ENCODE peak calls at places on chromosomes 12 and 14, in four cellular contexts. One of them, this sample, is unnamed.

GRCh38 chr12:39697108-39697507 is 77.5 kb upstream of the ABCD2 start:
- DNase-seq in body of pancreas: no peak
- DNase-seq in AG04450: no peak
- DNase-seq in CD8-positive, alpha-beta T cell: no peak
- DNase-seq in this sample: no peak

GRCh38 chr14:90643982-90644510 is 172.2 kb downstream of the TTC7B start:
- DNase-seq in body of pancreas: no peak
- DNase-seq in AG04450: no peak
- DNase-seq in CD8-positive, alpha-beta T cell: no peak
- DNase-seq in this sample: no peak

GRCh38 chr14:58731465-58732330 is 93.9 kb downstream of the DACT1 start:
- DNase-seq in body of pancreas: no peak
- DNase-seq in AG04450: peak; percentile 93
- DNase-seq in CD8-positive, alpha-beta T cell: no peak
- DNase-seq in this sample: peak; percentile 98

GRCh38 chr14:61911534-61911933 is 149.3 kb downstream of the SNAPC1 start:
- DNase-seq in body of pancreas: no peak
- DNase-seq in AG04450: no peak
- DNase-seq in CD8-positive, alpha-beta T cell: peak; percentile 27
- DNase-seq in this sample: no peak

GRCh38 chr14:53929871-53930685 is 26.5 kb downstream of the BMP4 start:
- DNase-seq in body of pancreas: peak; percentile 43
- DNase-seq in AG04450: no peak
- DNase-seq in CD8-positive, alpha-beta T cell: no peak
- DNase-seq in this sample: peak; percentile 25

GRCh38 chr14:50342211-50343080 is 30.3 kb downstream of the DMAC2L start:
- DNase-seq in body of pancreas: peak; percentile 48
- DNase-seq in AG04450: no peak
- DNase-seq in CD8-positive, alpha-beta T cell: peak; percentile 54
- DNase-seq in this sample: peak; percentile 40

GRCh38 chr14:62162998-62163589 is 400.9 kb downstream of the SNAPC1 start:
- DNase-seq in body of pancreas: peak; percentile 16
- DNase-seq in AG04450: no peak
- DNase-seq in CD8-positive, alpha-beta T cell: no peak
- DNase-seq in this sample: peak; percentile 40

GRCh38 chr14:105882626-105883025 is 356.2 kb downstream of the TMEM121 start:
- DNase-seq in body of pancreas: peak; percentile 9
- DNase-seq in AG04450: no peak
- DNase-seq in CD8-positive, alpha-beta T cell: no peak
- DNase-seq in this sample: no peak

GRCh38 chr14:103624860-103625259 is 4.2 kb upstream of the KLC1 start:
- DNase-seq in body of pancreas: peak; percentile 48
- DNase-seq in AG04450: no peak
- DNase-seq in CD8-positive, alpha-beta T cell: no peak
- DNase-seq in this sample: peak; percentile 80

GRCh38 chr14:102799684-102800562 is 22.7 kb downstream of the TRAF3 start:
- DNase-seq in body of pancreas: no peak
- DNase-seq in AG04450: peak; percentile 73
- DNase-seq in CD8-positive, alpha-beta T cell: no peak
- DNase-seq in this sample: no peak

GRCh38 chr14:101183376-101184103 is 280.0 kb upstream of the RTL1 start:
- DNase-seq in body of pancreas: no peak
- DNase-seq in AG04450: no peak
- DNase-seq in CD8-positive, alpha-beta T cell: no peak
- DNase-seq in this sample: no peak

GRCh38 chr12:6383572-6384498 is at the start of gene LTBR:
- DNase-seq in body of pancreas: peak; percentile 97
- DNase-seq in AG04450: peak; percentile 76
- DNase-seq in CD8-positive, alpha-beta T cell: no peak
- DNase-seq in this sample: peak; percentile 77

GRCh38 chr14:55122441-55122986 is 6.5 kb upstream of the LGALS3 start:
- DNase-seq in body of pancreas: peak; percentile 86
- DNase-seq in AG04450: no peak
- DNase-seq in CD8-positive, alpha-beta T cell: no peak
- DNase-seq in this sample: peak; percentile 53

GRCh38 chr12:95574799-95575452 is 23.6 kb upstream of the USP44 start:
- DNase-seq in body of pancreas: no peak
- DNase-seq in AG04450: no peak
- DNase-seq in CD8-positive, alpha-beta T cell: no peak
- DNase-seq in this sample: peak; percentile 61

GRCh38 chr12:97283297-97283696 is 179.3 kb upstream of the RMST start:
- DNase-seq in body of pancreas: no peak
- DNase-seq in AG04450: no peak
- DNase-seq in CD8-positive, alpha-beta T cell: no peak
- DNase-seq in this sample: no peak

GRCh38 chr12:57127101-57127709 is 1.1 kb upstream of the LRP1 start:
- DNase-seq in body of pancreas: peak; percentile 88
- DNase-seq in AG04450: no peak
- DNase-seq in CD8-positive, alpha-beta T cell: peak; percentile 47
- DNase-seq in this sample: peak; percentile 58

GRCh38 chr12:25764409-25764808 is 194.1 kb upstream of the RASSF8 start:
- DNase-seq in body of pancreas: no peak
- DNase-seq in AG04450: no peak
- DNase-seq in CD8-positive, alpha-beta T cell: no peak
- DNase-seq in this sample: no peak

GRCh38 chr12:96240656-96241055 is 46.5 kb downstream of the ELK3 start:
- DNase-seq in body of pancreas: no peak
- DNase-seq in AG04450: no peak
- DNase-seq in CD8-positive, alpha-beta T cell: no peak
- DNase-seq in this sample: no peak

GRCh38 chr12:56522486-56523193 is 1.0 kb downstream of the RBMS2 start:
- DNase-seq in body of pancreas: no peak
- DNase-seq in AG04450: no peak
- DNase-seq in CD8-positive, alpha-beta T cell: no peak
- DNase-seq in this sample: peak; percentile 39

GRCh38 chr14:61388173-61388975 is 67.0 kb downstream of the PRKCH start:
- DNase-seq in body of pancreas: no peak
- DNase-seq in AG04450: no peak
- DNase-seq in CD8-positive, alpha-beta T cell: peak; percentile 43
- DNase-seq in this sample: peak; percentile 91

GRCh38 chr12:5745251-5745888 is 199.7 kb downstream of the ANO2 start:
- DNase-seq in body of pancreas: peak; percentile 75
- DNase-seq in AG04450: peak; percentile 20
- DNase-seq in CD8-positive, alpha-beta T cell: peak; percentile 52
- DNase-seq in this sample: peak; percentile 56

GRCh38 chr12:125110641-125111360 is 45.6 kb downstream of the AACS start:
- DNase-seq in body of pancreas: no peak
- DNase-seq in AG04450: peak; percentile 53
- DNase-seq in CD8-positive, alpha-beta T cell: no peak
- DNase-seq in this sample: no peak

GRCh38 chr12:91493308-91493707 is 310.7 kb upstream of the DCN start:
- DNase-seq in body of pancreas: no peak
- DNase-seq in AG04450: no peak
- DNase-seq in CD8-positive, alpha-beta T cell: no peak
- DNase-seq in this sample: peak; percentile 43

GRCh38 chr12:132424118-132424438 is 65.9 kb upstream of the FBRSL1 start:
- DNase-seq in body of pancreas: no peak
- DNase-seq in AG04450: no peak
- DNase-seq in CD8-positive, alpha-beta T cell: no peak
- DNase-seq in this sample: no peak

GRCh38 chr12:56486694-56487093 is 1.3 kb downstream of the GLS2 start:
- DNase-seq in body of pancreas: no peak
- DNase-seq in AG04450: no peak
- DNase-seq in CD8-positive, alpha-beta T cell: no peak
- DNase-seq in this sample: no peak

GRCh38 chr14:37172024-37172869 is at the start of gene SLC25A21:
- DNase-seq in body of pancreas: peak; percentile 78
- DNase-seq in AG04450: peak; percentile 59
- DNase-seq in CD8-positive, alpha-beta T cell: no peak
- DNase-seq in this sample: peak; percentile 76

GRCh38 chr14:105197274-105197673 is 16.2 kb upstream of the NUDT14 start:
- DNase-seq in body of pancreas: no peak
- DNase-seq in AG04450: no peak
- DNase-seq in CD8-positive, alpha-beta T cell: no peak
- DNase-seq in this sample: no peak

GRCh38 chr12:102427542-102427923 is 52.8 kb downstream of the IGF1 start:
- DNase-seq in body of pancreas: peak; percentile 29
- DNase-seq in AG04450: no peak
- DNase-seq in CD8-positive, alpha-beta T cell: no peak
- DNase-seq in this sample: no peak

GRCh38 chr14:45610303-45610702 is 357.3 kb upstream of the MIS18BP1 start:
- DNase-seq in body of pancreas: no peak
- DNase-seq in AG04450: no peak
- DNase-seq in CD8-positive, alpha-beta T cell: no peak
- DNase-seq in this sample: peak; percentile 44

GRCh38 chr12:130872179-130873096 is 572 bp downstream of the RAN start:
- DNase-seq in body of pancreas: peak; percentile 41
- DNase-seq in AG04450: no peak
- DNase-seq in CD8-positive, alpha-beta T cell: peak; percentile 37
- DNase-seq in this sample: no peak

GRCh38 chr12:60714141-60714900 is 1118.5 kb downstream of the SLC16A7 start:
- DNase-seq in body of pancreas: no peak
- DNase-seq in AG04450: no peak
- DNase-seq in CD8-positive, alpha-beta T cell: no peak
- DNase-seq in this sample: no peak

GRCh38 chr12:64522316-64522715 is 70.4 kb downstream of the TBK1 start:
- DNase-seq in body of pancreas: no peak
- DNase-seq in AG04450: peak; percentile 13
- DNase-seq in CD8-positive, alpha-beta T cell: no peak
- DNase-seq in this sample: peak; percentile 8

GRCh38 chr12:70609739-70610491 is 27.3 kb downstream of the PTPRB start:
- DNase-seq in body of pancreas: peak; percentile 25
- DNase-seq in AG04450: no peak
- DNase-seq in CD8-positive, alpha-beta T cell: no peak
- DNase-seq in this sample: peak; percentile 10

GRCh38 chr12:65695077-65695865 is 129.0 kb upstream of the HMGA2 start:
- DNase-seq in body of pancreas: peak; percentile 79
- DNase-seq in AG04450: peak; percentile 93
- DNase-seq in CD8-positive, alpha-beta T cell: no peak
- DNase-seq in this sample: peak; percentile 98

GRCh38 chr14:67515386-67516079 is 17.6 kb upstream of the PLEKHH1 start:
- DNase-seq in body of pancreas: peak; percentile 20
- DNase-seq in AG04450: no peak
- DNase-seq in CD8-positive, alpha-beta T cell: peak; percentile 41
- DNase-seq in this sample: no peak

GRCh38 chr12:52370906-52371608 is 3.8 kb upstream of the KRT85 start:
- DNase-seq in body of pancreas: peak; percentile 35
- DNase-seq in AG04450: no peak
- DNase-seq in CD8-positive, alpha-beta T cell: no peak
- DNase-seq in this sample: no peak

DNA sequence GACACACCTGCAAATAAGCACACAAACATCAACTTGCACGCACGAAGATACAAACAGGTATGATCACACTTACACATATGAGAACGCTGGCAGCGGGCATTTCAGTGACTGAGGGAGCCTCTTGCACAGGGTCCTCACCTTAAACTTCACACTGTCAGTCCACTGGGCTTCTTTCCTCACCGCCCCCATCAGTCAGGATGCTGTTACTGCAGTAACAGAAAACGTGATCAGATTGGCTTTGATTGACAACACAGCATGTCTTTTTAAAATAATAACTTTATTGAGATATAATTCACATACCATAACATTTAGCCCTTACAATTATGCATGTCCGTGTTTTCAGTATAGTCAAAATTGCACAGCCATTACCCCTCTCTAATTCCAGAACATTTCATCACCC is 8.2 kb downstream of the CCDC197 start:
- DNase-seq in body of pancreas: no peak
- DNase-seq in AG04450: no peak
- DNase-seq in CD8-positive, alpha-beta T cell: no peak
- DNase-seq in this sample: no peak
- TF ChIP-seq CTCF in body of pancreas: no peak
- TF ChIP-seq CTCF in AG04450: peak; percentile 57
- TF ChIP-seq CTCF in CD8-positive, alpha-beta T cell: peak; percentile 46
- TF ChIP-seq CTCF in this sample: peak; percentile 38

GRCh38 chr14:63904724-63905123 is 51.9 kb downstream of the SYNE2 start:
- DNase-seq in body of pancreas: no peak
- DNase-seq in AG04450: no peak
- DNase-seq in CD8-positive, alpha-beta T cell: no peak
- DNase-seq in this sample: no peak

GRCh38 chr14:63910593-63911363 is 58.0 kb downstream of the SYNE2 start:
- DNase-seq in body of pancreas: no peak
- DNase-seq in AG04450: no peak
- DNase-seq in CD8-positive, alpha-beta T cell: no peak
- DNase-seq in this sample: no peak

GRCh38 chr14:63909984-63910383 is 57.2 kb downstream of the SYNE2 start:
- DNase-seq in body of pancreas: no peak
- DNase-seq in AG04450: no peak
- DNase-seq in CD8-positive, alpha-beta T cell: no peak
- DNase-seq in this sample: no peak

GRCh38 chr14:63905370-63905769 is 52.6 kb downstream of the SYNE2 start:
- DNase-seq in body of pancreas: no peak
- DNase-seq in AG04450: no peak
- DNase-seq in CD8-positive, alpha-beta T cell: no peak
- DNase-seq in this sample: no peak

GRCh38 chr14:63908667-63909264 is 56.0 kb downstream of the SYNE2 start:
- DNase-seq in body of pancreas: no peak
- DNase-seq in AG04450: no peak
- DNase-seq in CD8-positive, alpha-beta T cell: no peak
- DNase-seq in this sample: no peak
- H3K4me3 ChIP-seq in body of pancreas: no peak overlapping the region
- H3K4me3 ChIP-seq in AG04450: no peak overlapping the region
- H3K4me3 ChIP-seq in CD8-positive, alpha-beta T cell: no peak overlapping the region
- H3K4me3 ChIP-seq in this sample: no peak overlapping the region

DNA sequence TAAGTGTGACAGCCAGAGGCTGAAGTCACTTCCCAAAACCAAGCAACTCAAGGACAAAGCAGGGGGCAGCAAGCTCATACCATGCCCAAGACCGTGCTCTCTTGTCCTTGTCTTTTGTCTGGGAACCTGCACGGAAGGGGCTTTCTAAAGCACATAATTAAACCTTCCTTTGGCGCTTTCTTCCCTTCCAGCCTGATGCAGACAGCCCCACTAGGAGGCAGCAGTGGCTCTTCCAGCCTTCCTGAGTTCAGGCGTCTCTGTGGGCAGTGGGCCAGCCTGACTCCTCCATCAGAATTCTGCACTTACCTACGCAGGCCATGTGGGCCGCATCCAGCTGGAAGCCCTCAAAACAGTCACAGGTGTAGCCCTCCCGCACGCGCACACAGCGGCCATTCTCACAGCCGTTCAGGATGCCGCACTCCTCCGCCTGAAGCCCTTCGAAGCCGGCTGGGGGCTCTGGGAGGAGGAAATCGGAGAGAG is 7.6 kb downstream of the ISCA2 start:
- DNase-seq in body of pancreas: peak; percentile 78
- DNase-seq in AG04450: peak; percentile 51
- DNase-seq in CD8-positive, alpha-beta T cell: no peak
- DNase-seq in this sample: peak; percentile 62
- TF ChIP-seq CTCF in body of pancreas: peak; percentile 51
- TF ChIP-seq CTCF in AG04450: peak; percentile 95
- TF ChIP-seq CTCF in CD8-positive, alpha-beta T cell: no peak
- TF ChIP-seq CTCF in this sample: peak; percentile 92

GRCh38 chr14:21535545-21536394 is 9.6 kb upstream of the SALL2 start:
- DNase-seq in body of pancreas: no peak
- DNase-seq in AG04450: no peak
- DNase-seq in CD8-positive, alpha-beta T cell: no peak
- DNase-seq in this sample: no peak

GRCh38 chr14:21539154-21539940 is 13.2 kb upstream of the SALL2 start:
- DNase-seq in body of pancreas: no peak
- DNase-seq in AG04450: no peak
- DNase-seq in CD8-positive, alpha-beta T cell: no peak
- DNase-seq in this sample: no peak

GRCh38 chr14:21537088-21537424 is 10.9 kb upstream of the SALL2 start:
- DNase-seq in body of pancreas: no peak
- DNase-seq in AG04450: no peak
- DNase-seq in CD8-positive, alpha-beta T cell: no peak
- DNase-seq in this sample: no peak

GRCh38 chr14:21536395-21537087 is 10.4 kb upstream of the SALL2 start:
- DNase-seq in body of pancreas: no peak
- DNase-seq in AG04450: no peak
- DNase-seq in CD8-positive, alpha-beta T cell: no peak
- DNase-seq in this sample: no peak

GRCh38 chr14:21534576-21534975 is 8.4 kb upstream of the SALL2 start:
- DNase-seq in body of pancreas: no peak
- DNase-seq in AG04450: no peak
- DNase-seq in CD8-positive, alpha-beta T cell: no peak
- DNase-seq in this sample: no peak
- H3K4me3 ChIP-seq in body of pancreas: no peak overlapping the region
- H3K4me3 ChIP-seq in AG04450: no peak overlapping the region
- H3K4me3 ChIP-seq in CD8-positive, alpha-beta T cell: no peak overlapping the region
- H3K4me3 ChIP-seq in this sample: no peak overlapping the region

This sample was measured in bronchial epithelial cell.